ENCODE peak calls at places on chromosome 21, in eight cellular contexts. D, L, G, E, B, K, S and O are unnamed samples.

GRCh38 chr21:14243877-14244276 is 27.9 kb downstream of the RBM11 start:
- DNase-seq in D (no peak), G (no peak), K (peak; percentile 7), E (no peak), B (no peak), S (no peak), L (no peak), O (no peak)

GRCh38 chr21:28442624-28443023 is 550.1 kb downstream of the LTN1 start:
- DNase-seq in D (no peak), B (peak; percentile 7), G (peak; percentile 74), E (no peak), K (no peak), L (no peak), S (no peak), O (no peak)

GRCh38 chr21:35477622-35478021 is 428.5 kb upstream of the RUNX1 start:
- DNase-seq in S (no peak), E (no peak), L (no peak), G (no peak), K (no peak), D (no peak), B (no peak), O (no peak)

GRCh38 chr21:45591619-45592207 is 49.5 kb upstream of the SLC19A1 start:
- DNase-seq in G (no peak), S (peak; percentile 20), E (no peak), B (no peak), D (no peak), K (no peak), L (no peak), O (no peak)

GRCh38 chr21:41845310-41846032 is 33.7 kb downstream of the PRDM15 start:
- DNase-seq in E (no peak), D (no peak), K (no peak), G (no peak), B (no peak), S (no peak), L (no peak), O (no peak)

GRCh38 chr21:32411366-32412161 is 942 bp upstream of the EVA1C start:
- DNase-seq in E (peak; percentile 14), S (peak; percentile 68), G (peak; percentile 15), L (peak; percentile 94), D (peak; percentile 40), K (peak; percentile 48), B (peak; percentile 75), O (peak; percentile 68)

GRCh38 chr21:34335316-34335715 is 28.5 kb upstream of the KCNE2 start:
- DNase-seq in L (no peak), E (no peak), K (no peak), B (no peak), G (peak; percentile 4), D (no peak), S (no peak), O (no peak)

GRCh38 chr21:39184050-39184980 is 1.1 kb upstream of the PSMG1 start:
- DNase-seq in E (no peak), G (peak; percentile 33), L (no peak), D (no peak), S (no peak), B (no peak), K (no peak), O (no peak)

GRCh38 chr21:28333455-28334108 is 659.1 kb downstream of the LTN1 start:
- DNase-seq in L (no peak), K (no peak), D (no peak), S (no peak), G (peak; percentile 64), E (no peak), B (peak; percentile 14), O (no peak)

GRCh38 chr21:38306833-38307232 is 50.0 kb downstream of the KCNJ15 start:
- DNase-seq in G (peak; percentile 98), L (no peak), K (no peak), S (no peak), D (peak; percentile 31), B (no peak), E (no peak), O (no peak)

GRCh38 chr21:34807146-34807880 is 138.5 kb downstream of the CLIC6 start:
- DNase-seq in E (no peak), B (peak; percentile 77), G (peak; percentile 99), S (peak; percentile 45), L (no peak), D (peak; percentile 90), K (peak; percentile 91), O (no peak)

GRCh38 chr21:45318146-45318555 is 30.5 kb upstream of the POFUT2 start:
- DNase-seq in S (no peak), G (no peak), K (no peak), B (no peak), E (no peak), D (no peak), L (peak; percentile 34), O (no peak)

GRCh38 chr21:46099476-46099875 is 1.6 kb downstream of the COL6A2 start:
- DNase-seq in B (peak; percentile 55), K (no peak), E (no peak), G (peak; percentile 64), D (no peak), S (peak; percentile 22), L (peak; percentile 60), O (no peak)

GRCh38 chr21:43809346-43809799 is 20.0 kb downstream of the RRP1 start:
- DNase-seq in D (no peak), G (no peak), E (no peak), L (no peak), B (no peak), K (no peak), S (no peak), O (no peak)

GRCh38 chr21:18722193-18722592 is 318.6 kb upstream of the TMPRSS15 start:
- DNase-seq in E (no peak), G (no peak), K (no peak), D (no peak), S (no peak), B (no peak), L (no peak), O (no peak)

GRCh38 chr21:42558846-42559245 is 45.2 kb downstream of the SLC37A1 start:
- DNase-seq in G (no peak), L (no peak), B (no peak), D (no peak), E (no peak), S (no peak), K (no peak), O (no peak)

GRCh38 chr21:35646606-35647005 is 413.7 kb downstream of the SETD4 start:
- DNase-seq in G (no peak), E (no peak), S (no peak), K (no peak), D (no peak), L (no peak), B (peak; percentile 41), O (no peak)

GRCh38 chr21:44263221-44263671 is 1.5 kb upstream of the DNMT3L start:
- DNase-seq in S (no peak), K (no peak), E (no peak), G (no peak), B (no peak), L (no peak), D (no peak), O (no peak)

GRCh38 chr21:44920694-44921604 is at the start of gene ITGB2:
- DNase-seq in E (peak; percentile 64), S (no peak), G (no peak), L (no peak), B (no peak), K (no peak), D (no peak), O (peak; percentile 90)

GRCh38 chr21:43929217-43929971 is 64.4 kb downstream of the AGPAT3 start:
- DNase-seq in K (no peak), G (no peak), E (no peak), D (no peak), S (no peak), B (no peak), L (no peak), O (no peak)

GRCh38 chr21:19130379-19131028 is 726.9 kb upstream of the TMPRSS15 start:
- DNase-seq in B (no peak), G (no peak), L (no peak), E (no peak), D (no peak), S (no peak), K (no peak), O (peak; percentile 7)

GRCh38 chr21:15772654-15773053 is 42.9 kb downstream of the USP25 start:
- DNase-seq in E (no peak), K (no peak), S (no peak), L (no peak), B (no peak), G (no peak), D (no peak), O (no peak)

GRCh38 chr21:16770279-16770678 is 742.6 kb upstream of the CXADR start:
- DNase-seq in S (no peak), K (no peak), D (no peak), L (no peak), E (no peak), G (no peak), B (no peak), O (no peak)

GRCh38 chr21:37568916-37569315 is 202.3 kb downstream of the DYRK1A start:
- DNase-seq in G (no peak), B (no peak), L (no peak), E (no peak), D (no peak), K (no peak), S (no peak), O (no peak)

GRCh38 chr21:37073417-37074194 is 552 bp downstream of the TTC3 start:
- DNase-seq in K (peak; percentile 17), G (peak; percentile 78), D (peak; percentile 14), S (no peak), B (peak; percentile 29), E (peak; percentile 66), L (peak; percentile 65), O (no peak)

GRCh38 chr21:29349702-29350101 is 51.0 kb downstream of the BACH1 start:
- DNase-seq in L (no peak), D (no peak), K (no peak), E (no peak), B (no peak), S (no peak), G (no peak), O (no peak)

GRCh38 chr21:29775462-29775861 is 164.3 kb downstream of the GRIK1 start:
- DNase-seq in D (no peak), S (no peak), K (no peak), G (no peak), B (no peak), L (no peak), E (no peak), O (peak; percentile 8)

GRCh38 chr21:27674037-27674436 is 707.1 kb upstream of the ADAMTS5 start:
- DNase-seq in B (peak; percentile 41), K (no peak), S (no peak), E (no peak), L (no peak), D (no peak), G (peak; percentile 78), O (no peak)

GRCh38 chr21:20537162-20537561 is 461.0 kb upstream of the NCAM2 start:
- DNase-seq in B (no peak), G (no peak), S (no peak), L (no peak), D (no peak), K (no peak), E (no peak), O (no peak)

GRCh38 chr21:31911138-31911907 is 38.5 kb downstream of the HUNK start:
- DNase-seq in K (peak; percentile 41), E (no peak), G (peak; percentile 88), B (no peak), S (no peak), L (no peak), D (peak; percentile 35), O (no peak)

GRCh38 chr21:45335761-45336534 is 48.3 kb upstream of the POFUT2 start:
- DNase-seq in E (no peak), D (no peak), S (no peak), G (no peak), B (no peak), L (peak; percentile 48), K (no peak), O (no peak)

GRCh38 chr21:26164311-26164710 is 6.3 kb downstream of the APP start:
- DNase-seq in E (no peak), G (no peak), L (no peak), S (no peak), D (no peak), B (no peak), K (no peak), O (no peak)

GRCh38 chr21:41817228-41817627 is 50.4 kb upstream of the RIPK4 start:
- DNase-seq in E (no peak), G (peak; percentile 72), D (peak; percentile 67), K (peak; percentile 79), S (no peak), L (peak; percentile 76), B (peak; percentile 92), O (peak; percentile 41)

GRCh38 chr21:45796003-45796402 is 152.5 kb downstream of the PCBP3 start:
- DNase-seq in K (no peak), E (no peak), S (no peak), D (no peak), G (no peak), B (no peak), L (no peak), O (no peak)